ENCODE peak calls at places on chromosomes 5 and 9, in seven cellular contexts. S is CD4-positive, CD25-positive, alpha-beta regulatory T cell; N is HCT116; E is neuronal stem cell; V is psoas muscle; W is hepatocyte; A is upper lobe of right lung. Q is an unnamed sample.

GRCh38 chr5:7094626-7095025 is 301.3 kb upstream of the ADCY2 start:
- DNase-seq in N (no peak), W (peak), E (peak), A (no peak), S (no peak), V (no peak), Q (no peak)

GRCh38 chr5:35773936-35774335 is 82.8 kb upstream of the IL7R start:
- DNase-seq in E (no peak), W (no peak), V (no peak), N (no peak), A (no peak), S (no peak), Q (no peak)

GRCh38 chr9:119861801-119862200 is 492.6 kb upstream of the BRINP1 start:
- DNase-seq in V (peak), S (no peak), W (no peak), E (no peak), N (no peak), A (no peak), Q (no peak)

GRCh38 chr5:1772634-1773033 is 27.0 kb downstream of the MRPL36 start:
- DNase-seq in A (no peak), E (no peak), W (peak), V (no peak), N (peak), S (no peak), Q (no peak)

GRCh38 chr5:118802335-118802734 is 186.0 kb downstream of the DTWD2 start:
- DNase-seq in S (no peak), V (no peak), E (no peak), W (no peak), N (no peak), A (no peak), Q (no peak)

GRCh38 chr9:109781086-109781485 is 1.1 kb downstream of the PALM2AKAP2 start:
- DNase-seq in S (no peak), N (no peak), V (no peak), E (no peak), W (no peak), A (no peak), Q (no peak)

GRCh38 chr9:106655966-106656365 is 207.0 kb upstream of the ZNF462 start:
- DNase-seq in E (no peak), S (no peak), A (no peak), N (no peak), V (no peak), W (no peak), Q (no peak)

GRCh38 chr9:96618209-96619108 is 1.2 kb downstream of the CDC14B start:
- DNase-seq in V (peak), S (no peak), W (peak), A (peak), E (no peak), N (no peak), Q (no peak)

GRCh38 chr5:147509710-147510651 is at the start of gene DPYSL3:
- DNase-seq in N (peak), V (peak), E (peak), W (peak), S (no peak), A (peak), Q (no peak)

GRCh38 chr5:115033861-115034260 is 135.8 kb downstream of the TRIM36 start:
- DNase-seq in N (no peak), W (peak), E (peak), A (no peak), S (no peak), V (no peak), Q (no peak)

GRCh38 chr9:31588010-31588409 is 796.4 kb upstream of the ACO1 start:
- DNase-seq in E (no peak), A (no peak), S (no peak), W (no peak), N (no peak), V (no peak), Q (no peak)

GRCh38 chr5:132825824-132826391 is 4.5 kb downstream of the SHROOM1 start:
- DNase-seq in E (no peak), N (no peak), W (no peak), S (no peak), A (no peak), V (no peak), Q (no peak)

GRCh38 chr9:87119328-87119881 is 172.1 kb upstream of the GAS1 start:
- DNase-seq in V (no peak), N (no peak), E (no peak), A (no peak), S (no peak), W (peak), Q (no peak)

GRCh38 chr9:34633851-34634550 is 3.6 kb downstream of the SIGMAR1 start:
- DNase-seq in V (peak), S (peak), W (peak), E (peak), A (no peak), N (no peak), Q (no peak)

GRCh38 chr5:141889282-141889871 is 11.2 kb upstream of the PCDH1 start:
- DNase-seq in N (no peak), S (no peak), V (no peak), W (no peak), A (no peak), E (no peak), Q (no peak)

GRCh38 chr5:153629496-153629895 is 139.0 kb downstream of the GRIA1 start:
- DNase-seq in W (no peak), N (no peak), A (no peak), V (no peak), E (no peak), S (no peak), Q (no peak)

GRCh38 chr5:102582706-102583105 is 83.9 kb upstream of the SLCO6A1 start:
- DNase-seq in E (no peak), N (no peak), S (no peak), W (no peak), A (no peak), V (no peak), Q (no peak)

GRCh38 chr9:111873901-111874300 is 22.7 kb upstream of the UGCG start:
- DNase-seq in V (no peak), N (no peak), W (no peak), A (no peak), S (no peak), E (no peak), Q (no peak)

GRCh38 chr5:100697970-100698369 is 162.8 kb downstream of the FAM174A start:
- DNase-seq in A (no peak), V (no peak), E (no peak), N (no peak), W (no peak), S (no peak), Q (no peak)

GRCh38 chr9:73434826-73435225 is 283.2 kb downstream of the ANXA1 start:
- DNase-seq in N (no peak), E (no peak), A (no peak), S (no peak), W (no peak), V (no peak), Q (no peak)

GRCh38 chr9:115018547-115019435 is 88.4 kb upstream of the TNFSF8 start:
- DNase-seq in V (no peak), E (no peak), N (no peak), S (no peak), W (peak), A (no peak), Q (no peak)

GRCh38 chr5:115810776-115811175 is 5.7 kb downstream of the CDO1 start:
- DNase-seq in N (no peak), A (no peak), E (no peak), W (no peak), V (no peak), S (no peak), Q (no peak)

GRCh38 chr9:114666841-114667240 is 9.2 kb upstream of the TEX53 start:
- DNase-seq in N (no peak), A (no peak), E (no peak), S (no peak), W (no peak), V (no peak), Q (no peak)

GRCh38 chr5:126339215-126339805 is 83.9 kb upstream of the GRAMD2B start:
- DNase-seq in W (peak), V (no peak), A (no peak), E (peak), S (peak), N (peak), Q (no peak)

GRCh38 chr5:106019271-106019670 is 1651.5 kb downstream of the EFNA5 start:
- DNase-seq in W (no peak), S (no peak), E (no peak), V (no peak), A (no peak), N (no peak), Q (no peak)

GRCh38 chr5:180787025-180787424 is 15.6 kb downstream of the MGAT1 start:
- DNase-seq in E (no peak), V (no peak), A (peak), W (no peak), N (no peak), S (no peak), Q (no peak)

GRCh38 chr5:89668821-89669220 is 740.7 kb downstream of the CETN3 start:
- DNase-seq in V (no peak), N (no peak), W (no peak), E (no peak), A (no peak), S (no peak), Q (no peak)
- H3K27ac ChIP-seq in V (no peak), N (no peak), W (no peak), E (no peak), A (no peak), S (no peak), Q (no peak)

GRCh38 chr5:151029856-151030336 is 9.5 kb downstream of the GPX3 start:
- DNase-seq in E (no peak), A (no peak), W (no peak), N (no peak), S (no peak), V (peak), Q (no peak)

GRCh38 chr5:151029179-151029855 is 8.9 kb downstream of the GPX3 start:
- DNase-seq in W (no peak), S (no peak), A (no peak), V (peak), E (no peak), N (no peak), Q (no peak)

GRCh38 chr5:151031554-151031953 is 11.2 kb downstream of the GPX3 start:
- DNase-seq in S (no peak), W (no peak), N (no peak), A (no peak), V (no peak), E (no peak), Q (no peak)

GRCh38 chr5:151028717-151029116 is 8.3 kb downstream of the GPX3 start:
- DNase-seq in S (no peak), N (no peak), W (no peak), A (no peak), V (peak), E (no peak), Q (no peak)

DNA sequence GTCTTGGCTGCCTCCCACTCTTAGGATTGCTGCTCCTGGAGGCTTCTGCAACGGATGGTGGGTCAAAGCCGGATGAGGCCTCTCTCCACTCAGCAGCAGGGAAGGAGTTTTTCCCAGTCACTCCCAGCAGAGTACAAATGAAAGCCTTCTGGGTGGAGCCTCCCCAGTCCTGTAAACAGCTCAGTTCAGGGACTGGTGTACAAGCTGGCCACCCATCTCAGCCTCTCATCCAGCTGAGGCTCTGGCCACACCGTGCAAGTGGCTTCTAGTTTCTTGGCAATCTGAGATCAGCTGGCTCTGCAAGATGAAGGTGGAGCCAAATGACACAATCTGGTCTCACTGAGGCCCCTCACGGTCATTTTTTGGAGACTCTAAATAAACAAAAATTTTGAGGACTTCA is 10.0 kb downstream of the GPX3 start:
- DNase-seq in E (no peak), N (no peak), A (no peak), W (no peak), V (peak), S (no peak), Q (no peak)
- H3K27ac ChIP-seq in E (no peak), N (no peak), A (peak), W (no peak), V (peak), S (no peak), Q (no peak)

GRCh38 chr5:95954716-95955115 is 6.9 kb downstream of the ELL2 start:
- DNase-seq in V (no peak), N (no peak), W (no peak), S (no peak), E (no peak), A (no peak), Q (no peak)

GRCh38 chr5:95951916-95952315 is 9.7 kb downstream of the ELL2 start:
- DNase-seq in S (no peak), E (no peak), W (no peak), V (no peak), A (no peak), N (no peak), Q (no peak)

GRCh38 chr5:95949810-95950209 is 11.8 kb downstream of the ELL2 start:
- DNase-seq in W (no peak), S (no peak), A (no peak), V (no peak), N (no peak), E (no peak), Q (no peak)

GRCh38 chr5:95955996-95956899 is 5.4 kb downstream of the ELL2 start:
- DNase-seq in E (no peak), S (no peak), W (no peak), A (no peak), V (no peak), N (no peak), Q (no peak)

DNA sequence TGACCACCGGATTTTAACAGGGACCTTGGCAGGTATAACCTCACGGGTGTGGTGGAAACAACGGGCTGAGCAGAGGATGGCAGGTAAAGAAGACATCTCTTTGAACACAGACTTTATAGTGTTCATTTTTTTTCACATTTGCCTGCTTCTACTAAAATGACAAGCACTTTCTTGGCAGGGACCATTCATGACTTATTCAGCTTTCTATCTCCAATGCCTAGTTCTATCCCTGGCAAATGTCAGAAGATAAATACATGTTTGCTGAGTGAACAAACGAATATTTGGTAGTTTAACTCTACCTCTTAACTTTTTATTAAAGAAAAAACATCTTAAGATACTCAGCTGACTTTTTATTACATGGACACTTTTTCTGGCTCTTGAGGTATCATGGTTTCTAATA is 8.6 kb downstream of the ELL2 start:
- DNase-seq in N (no peak), V (no peak), A (no peak), S (no peak), W (no peak), E (no peak), Q (no peak)
- H3K27ac ChIP-seq in N (no peak), V (no peak), A (no peak), S (no peak), W (no peak), E (no peak), Q (peak)

DNA sequence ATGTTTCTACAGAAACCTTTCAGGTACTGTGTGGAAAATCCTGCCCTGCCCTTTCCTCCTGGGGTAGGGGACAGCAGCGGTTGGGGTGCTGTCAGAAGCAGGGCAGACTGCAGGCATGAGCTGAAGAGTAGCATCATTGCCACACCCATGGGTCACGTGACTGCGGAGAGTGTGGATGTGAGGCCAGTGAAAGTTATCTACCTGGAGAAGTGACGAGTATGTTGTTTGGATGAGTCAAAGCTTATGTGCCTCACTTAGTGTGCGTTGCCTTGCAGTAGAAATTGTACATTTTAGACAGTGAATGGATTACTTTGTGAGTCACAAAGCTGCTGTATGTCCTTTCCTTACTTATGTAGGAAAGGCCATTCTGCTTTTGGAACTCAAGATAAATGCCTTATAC is 21.7 kb upstream of the ACTBL2 start:
- DNase-seq in V (no peak), W (peak), S (no peak), A (no peak), E (no peak), N (no peak), Q (peak)
- H3K27ac ChIP-seq in V (no peak), W (no peak), S (no peak), A (no peak), E (no peak), N (no peak), Q (no peak)

GRCh38 chr5:77851229-77852067 is 75.3 kb upstream of the TBCA start:
- DNase-seq in W (peak), A (no peak), N (no peak), E (peak), V (peak), S (no peak), Q (no peak)
- H3K27ac ChIP-seq in W (no peak), A (no peak), N (no peak), E (no peak), V (no peak), S (no peak), Q (no peak)

DNA sequence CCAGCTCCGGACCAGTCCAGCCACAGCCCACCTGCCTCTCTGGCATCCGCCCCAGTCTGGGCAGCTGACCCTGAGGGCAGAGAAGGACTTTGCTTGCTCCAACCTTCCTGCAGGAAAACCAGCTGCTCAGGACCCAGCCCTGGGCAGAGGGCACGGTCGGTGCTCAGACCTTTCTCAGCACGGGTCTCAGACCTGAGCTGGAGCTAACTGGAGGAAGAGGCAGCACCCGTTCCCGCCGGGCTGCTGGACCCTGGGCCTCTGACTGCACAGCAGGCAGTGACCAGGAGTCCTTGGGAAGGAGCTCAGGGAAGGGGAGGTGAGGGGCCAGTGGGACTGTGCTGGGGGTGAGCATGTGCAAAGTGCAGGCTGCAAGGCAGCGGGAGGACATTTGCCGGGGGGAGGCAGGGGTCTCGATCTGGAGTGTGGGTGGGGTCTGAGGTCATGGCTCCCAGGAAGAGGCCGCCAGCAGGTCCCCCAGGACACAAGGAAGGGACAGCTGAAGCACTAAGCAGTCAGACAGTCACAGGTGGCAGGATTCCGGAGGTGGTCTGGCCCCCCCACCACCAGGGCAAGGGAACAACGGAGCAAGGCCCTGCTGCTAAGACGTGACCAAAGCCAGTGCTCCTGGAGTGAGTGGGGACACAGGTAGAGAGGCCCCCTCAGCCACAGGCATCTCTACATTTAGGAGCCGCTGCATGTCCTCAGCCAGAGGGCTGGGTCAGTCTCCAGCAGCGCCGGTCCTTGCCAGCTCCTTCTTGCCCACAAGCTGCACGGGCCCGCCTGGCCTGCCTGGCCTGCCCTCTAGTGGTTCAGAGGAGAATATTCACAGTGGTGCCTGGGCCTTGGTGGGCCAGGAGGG is 4.7 kb upstream of the DPM2 start:
- DNase-seq in V (peak), W (peak), A (peak), N (no peak), S (peak), E (peak), Q (no peak)
- H3K27ac ChIP-seq in V (no peak), W (peak), A (no peak), N (peak), S (no peak), E (no peak), Q (no peak)

GRCh38 chr9:133968966-133969617 is 23.0 kb downstream of the VAV2 start:
- DNase-seq in S (no peak), V (no peak), N (no peak), A (no peak), W (no peak), E (no peak), Q (no peak)

GRCh38 chr9:133971121-133971951 is 20.8 kb downstream of the VAV2 start:
- DNase-seq in W (no peak), A (peak), E (no peak), V (no peak), S (no peak), N (no peak), Q (no peak)

GRCh38 chr9:133969681-133970580 is 22.2 kb downstream of the VAV2 start:
- DNase-seq in N (no peak), E (no peak), W (no peak), A (peak), V (no peak), S (no peak), Q (no peak)

GRCh38 chr9:133972041-133972970 is 19.8 kb downstream of the VAV2 start:
- DNase-seq in V (no peak), S (no peak), E (no peak), N (no peak), A (peak), W (peak), Q (no peak)

GRCh38 chr9:133970581-133970900 is 21.6 kb downstream of the VAV2 start:
- DNase-seq in N (no peak), V (no peak), W (no peak), A (no peak), E (no peak), S (no peak), Q (no peak)
- H3K27ac ChIP-seq in N (no peak), V (no peak), W (peak), A (no peak), E (no peak), S (no peak), Q (no peak)

Q was measured in epithelial cell of prostate.